ENCODE peak calls at places on chromosomes 4 and X, in six cellular contexts. R is AG10803, P is MM.1S, Y is astrocyte of the cerebellum, K is left lung, Z is OCI-LY7. F is an unnamed sample.

GRCh38 chr4:87026795-87027495 is 92.1 kb downstream of the AFF1 start:
- DNase-seq in Y (no peak), Z (peak), P (no peak), K (no peak), R (no peak), F (peak)

GRCh38 chrX:109943740-109944092 is 59.2 kb upstream of the TMEM164 start:
- DNase-seq in K (no peak), Y (peak), R (no peak), Z (no peak), P (no peak), F (no peak)

GRCh38 chr4:186104895-186105720 is 604 bp downstream of the FAM149A start:
- DNase-seq in Y (no peak), R (no peak), Z (no peak), K (peak), P (peak), F (no peak)

GRCh38 chr4:57777871-57778270 is 667.7 kb upstream of the IGFBP7 start:
- DNase-seq in P (no peak), Y (no peak), Z (no peak), K (no peak), R (no peak), F (no peak)

GRCh38 chr4:13452927-13453579 is 31.1 kb downstream of the RAB28 start:
- DNase-seq in Z (no peak), Y (no peak), K (no peak), P (peak), R (no peak), F (no peak)

GRCh38 chrX:7083468-7084396 is 63.8 kb upstream of the STS start:
- DNase-seq in P (peak), K (no peak), Y (peak), R (peak), Z (peak), F (peak)

GRCh38 chr4:19104176-19104575 is 1082.6 kb upstream of the LCORL start:
- DNase-seq in Y (no peak), Z (no peak), K (no peak), P (no peak), R (no peak), F (no peak)

GRCh38 chr4:130403221-130403620 is 1307.3 kb downstream of the C4orf33 start:
- DNase-seq in P (no peak), R (no peak), K (no peak), Z (no peak), Y (no peak), F (no peak)

GRCh38 chr4:88736264-88736663 is 38.6 kb upstream of the NAP1L5 start:
- DNase-seq in Z (no peak), P (no peak), R (no peak), Y (no peak), K (no peak), F (no peak)

GRCh38 chr4:168562021-168562691 is 65.3 kb downstream of the PALLD start:
- DNase-seq in K (no peak), R (peak), Y (no peak), P (no peak), Z (no peak), F (no peak)

GRCh38 chrX:71917621-71918341 is 7.1 kb downstream of the NHSL2 start:
- DNase-seq in R (peak), P (no peak), Y (no peak), K (no peak), Z (no peak), F (no peak)

GRCh38 chrX:545488-545887 is 85.1 kb upstream of the SHOX start:
- DNase-seq in Y (no peak), K (no peak), R (peak), P (no peak), Z (no peak), F (no peak)

GRCh38 chrX:38870386-38870895 is 69.2 kb downstream of the MID1IP1 start:
- DNase-seq in Z (no peak), K (peak), R (no peak), P (no peak), Y (no peak), F (no peak)

GRCh38 chr4:61478340-61478739 is 278.2 kb downstream of the ADGRL3 start:
- DNase-seq in Y (no peak), K (no peak), R (no peak), Z (no peak), P (no peak), F (no peak)

GRCh38 chr4:74536557-74536956 is 91.6 kb downstream of the AREG start:
- DNase-seq in R (no peak), K (no peak), P (no peak), Z (no peak), Y (no peak), F (no peak)

GRCh38 chr4:8341691-8342090 is 72.1 kb downstream of the HTRA3 start:
- DNase-seq in Z (no peak), K (peak), Y (no peak), R (no peak), P (no peak), F (no peak)

GRCh38 chr4:15213415-15213814 is 211.1 kb downstream of the CPEB2 start:
- DNase-seq in R (peak), Y (no peak), P (no peak), K (no peak), Z (no peak), F (no peak)

GRCh38 chr4:160319221-160319867 is 1216.5 kb downstream of the RAPGEF2 start:
- DNase-seq in P (no peak), Z (no peak), Y (peak), R (no peak), K (no peak), F (no peak)

GRCh38 chr4:119048446-119048845 is 87.2 kb upstream of the MYOZ2 start:
- DNase-seq in K (no peak), P (no peak), R (no peak), Z (no peak), Y (no peak), F (no peak)

GRCh38 chrX:115595049-115595448 is 34.1 kb downstream of the PLS3 start:
- DNase-seq in R (no peak), K (no peak), P (no peak), Y (no peak), Z (no peak), F (no peak)

GRCh38 chr4:75831856-75832405 is 70.3 kb downstream of the PPEF2 start:
- DNase-seq in K (no peak), Y (no peak), P (no peak), R (no peak), Z (no peak), F (no peak)

GRCh38 chrX:115183980-115184379 is 5.2 kb upstream of the RBMXL3 start:
- DNase-seq in Y (no peak), K (no peak), R (peak), P (no peak), Z (no peak), F (no peak)

GRCh38 chr4:173025131-173025530 is 143.5 kb upstream of the GALNT7 start:
- DNase-seq in Z (peak), Y (peak), R (peak), K (no peak), P (peak), F (no peak)

GRCh38 chrX:20454117-20454516 is 187.4 kb upstream of the RPS6KA3 start:
- DNase-seq in R (peak), P (no peak), Y (no peak), Z (no peak), K (no peak), F (no peak)

GRCh38 chr4:165718660-165719059 is 154.4 kb upstream of the TLL1 start:
- DNase-seq in K (no peak), Z (no peak), P (no peak), Y (no peak), R (no peak), F (no peak)

GRCh38 chr4:108130955-108131354 is 37.8 kb downstream of the LEF1 start:
- DNase-seq in K (no peak), Y (no peak), P (no peak), R (no peak), Z (no peak), F (no peak)

GRCh38 chr4:131347816-131348215 is 1801.3 kb upstream of the PCDH10 start:
- DNase-seq in Y (no peak), R (no peak), P (no peak), K (no peak), Z (no peak), F (no peak)

GRCh38 chr4:73520821-73521220 is 39.3 kb downstream of the AFM start:
- DNase-seq in Y (peak), R (peak), P (no peak), Z (no peak), K (no peak), F (no peak)

GRCh38 chr4:26020896-26021295 is 106.9 kb downstream of the SMIM20 start:
- DNase-seq in Z (no peak), Y (peak), P (no peak), K (no peak), R (peak), F (no peak)

GRCh38 chr4:26858947-26859401 is 1.7 kb upstream of the STIM2 start:
- DNase-seq in K (no peak), P (no peak), R (no peak), Z (peak), Y (no peak), F (no peak)

GRCh38 chr4:122712782-122713181 is 19.7 kb upstream of the BBS12 start:
- DNase-seq in K (no peak), P (no peak), R (no peak), Z (no peak), Y (no peak), F (no peak)

GRCh38 chr4:178196751-178197150 is 754.5 kb upstream of the AGA start:
- DNase-seq in K (no peak), P (no peak), Y (no peak), Z (no peak), R (no peak), F (no peak)

GRCh38 chrX:39176105-39176504 is 374.8 kb downstream of the MID1IP1 start:
- DNase-seq in P (no peak), Z (no peak), Y (no peak), K (no peak), R (no peak), F (no peak)

GRCh38 chr4:82809614-82810013 is 11.0 kb upstream of the SCD5 start:
- DNase-seq in Y (no peak), Z (no peak), K (no peak), P (no peak), R (no peak), F (no peak)

GRCh38 chr4:7394184-7394575 is 40.5 kb downstream of the PSAPL1 start:
- DNase-seq in Z (no peak), K (no peak), Y (no peak), P (no peak), R (no peak), F (no peak)

GRCh38 chrX:2552621-2553297 is 52.0 kb upstream of the DHRSX start:
- DNase-seq in Y (peak), P (no peak), Z (no peak), K (no peak), R (peak), F (no peak)

GRCh38 chr4:154928640-154929257 is 147.7 kb downstream of the RBM46 start:
- DNase-seq in Z (no peak), P (no peak), R (peak), Y (peak), K (no peak), F (no peak)

GRCh38 chr4:6469898-6470501 is 2.4 kb downstream of the PPP2R2C start:
- DNase-seq in K (no peak), P (no peak), Y (no peak), R (no peak), Z (no peak), F (no peak)

DNA sequence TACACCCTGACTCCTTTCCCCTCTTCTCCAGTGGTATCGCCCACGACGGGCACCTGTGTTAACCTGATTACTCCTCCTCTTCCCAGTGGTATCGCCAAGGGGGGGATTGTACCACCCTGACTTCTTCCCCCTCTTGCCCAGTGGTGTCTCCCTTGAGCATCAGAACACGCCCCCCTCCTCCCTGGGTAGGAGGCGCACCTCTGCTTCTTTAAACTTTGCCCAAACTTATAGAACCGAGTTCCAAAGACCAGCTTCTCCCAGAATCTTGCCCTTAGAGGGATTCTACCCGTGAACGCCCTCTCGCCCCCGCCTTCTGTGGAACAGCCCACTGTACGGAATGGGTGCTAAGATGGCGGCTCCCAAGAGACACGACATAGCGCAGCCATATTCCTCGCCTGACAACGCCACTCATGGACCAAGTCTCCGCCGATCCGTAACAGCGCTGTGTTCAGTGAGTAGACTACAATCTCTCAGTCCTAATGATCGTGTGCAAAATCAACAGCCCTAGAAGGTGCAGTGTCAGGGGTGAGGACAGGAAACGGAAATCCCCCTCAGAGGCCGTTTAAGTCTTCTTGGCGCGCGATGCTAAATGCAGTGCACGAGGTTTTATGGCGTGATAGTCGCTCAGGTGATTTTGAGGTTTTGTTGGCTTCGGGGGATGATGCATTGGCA is 4.2 kb upstream of the ZNF157 start:
- DNase-seq in K (peak), Z (peak), Y (peak), P (peak), R (peak), F (peak)
- TF ChIP-seq CTCF in K (no peak), Z (no peak), Y (no peak), P (no peak), R (peak), F (peak)

DNA sequence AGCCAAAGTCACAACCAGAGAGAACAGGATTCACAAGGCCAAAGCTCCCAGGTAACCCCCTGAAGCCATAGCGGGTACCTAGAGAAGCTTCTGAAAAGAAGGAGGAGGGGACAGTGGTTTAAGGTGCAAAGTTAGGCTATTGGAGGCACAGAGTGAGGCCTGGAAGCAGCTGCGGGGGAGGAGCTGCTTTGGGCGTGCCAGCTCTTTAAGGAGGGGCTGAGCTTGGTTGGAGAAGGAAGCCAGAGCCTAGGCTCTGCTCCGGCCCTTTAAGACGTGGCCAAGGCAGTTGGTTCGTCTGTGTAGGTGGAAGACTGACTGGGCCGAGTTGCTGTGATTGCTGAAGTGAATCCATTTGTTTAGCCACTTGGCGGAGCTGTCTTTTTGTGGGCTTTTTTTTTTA is 1.5 kb downstream of the KLF8 start:
- DNase-seq in K (peak), R (peak), P (no peak), Y (no peak), Z (no peak), F (no peak)
- H3K4me3 ChIP-seq in K (peak), R (no peak), P (no peak), Y (no peak), Z (no peak), F (peak)

DNA sequence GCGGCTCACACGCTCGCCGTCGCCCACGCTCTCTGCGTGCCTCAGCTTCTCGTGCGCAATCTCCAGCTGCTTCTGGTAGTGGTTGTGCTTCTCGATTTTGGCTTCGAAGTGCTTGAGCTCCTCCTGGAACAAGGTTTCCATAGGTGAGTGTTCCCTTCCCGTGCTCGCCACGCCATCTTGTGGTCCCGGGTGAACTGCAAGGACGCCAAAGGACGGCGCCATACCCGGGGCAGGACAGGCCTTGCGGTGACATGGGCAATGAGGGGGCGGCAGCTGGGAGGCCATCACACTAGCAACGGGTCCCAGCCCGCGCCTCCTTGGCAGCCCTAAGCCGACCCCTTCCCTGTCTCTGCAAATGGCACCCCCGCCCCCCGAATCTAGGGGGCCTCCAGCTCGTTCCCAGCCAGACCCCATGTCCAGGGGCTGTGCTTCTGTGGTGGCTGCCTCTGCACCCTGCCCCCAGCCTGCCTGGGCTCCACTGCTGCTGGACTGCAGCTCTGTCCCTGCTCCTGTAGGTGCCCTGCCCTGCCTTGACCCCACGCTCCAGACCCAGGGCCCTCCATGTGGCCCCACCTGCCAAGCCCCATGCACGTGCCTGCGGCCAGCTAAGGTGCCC is 17.3 kb downstream of the LRPAP1 start:
- DNase-seq in Z (no peak), Y (no peak), P (no peak), K (peak), R (no peak), F (no peak)
- TF ChIP-seq CTCF in Z (peak), Y (peak), P (no peak), K (no peak), R (peak), F (no peak)

GRCh38 chrX:45711231-45711630 is 510.6 kb upstream of the DIPK2B start:
- DNase-seq in Z (no peak), R (peak), Y (peak), K (no peak), P (no peak), F (no peak)
- H3K4me3 ChIP-seq in Z (no peak), R (peak), Y (no peak), K (no peak), P (no peak), F (no peak)

GRCh38 chr4:152308925-152309324 is 227.0 kb downstream of the FBXW7 start:
- DNase-seq in R (no peak), K (no peak), Y (no peak), Z (no peak), P (no peak), F (no peak)

GRCh38 chr4:152310223-152310622 is 225.7 kb downstream of the FBXW7 start:
- DNase-seq in P (peak), K (no peak), Z (no peak), Y (peak), R (peak), F (no peak)

GRCh38 chr4:152309418-152309817 is 226.5 kb downstream of the FBXW7 start:
- DNase-seq in P (no peak), R (no peak), K (no peak), Y (no peak), Z (no peak), F (no peak)

GRCh38 chr4:152304220-152304619 is 231.7 kb downstream of the FBXW7 start:
- DNase-seq in Y (no peak), R (peak), K (no peak), Z (no peak), P (no peak), F (peak)

DNA sequence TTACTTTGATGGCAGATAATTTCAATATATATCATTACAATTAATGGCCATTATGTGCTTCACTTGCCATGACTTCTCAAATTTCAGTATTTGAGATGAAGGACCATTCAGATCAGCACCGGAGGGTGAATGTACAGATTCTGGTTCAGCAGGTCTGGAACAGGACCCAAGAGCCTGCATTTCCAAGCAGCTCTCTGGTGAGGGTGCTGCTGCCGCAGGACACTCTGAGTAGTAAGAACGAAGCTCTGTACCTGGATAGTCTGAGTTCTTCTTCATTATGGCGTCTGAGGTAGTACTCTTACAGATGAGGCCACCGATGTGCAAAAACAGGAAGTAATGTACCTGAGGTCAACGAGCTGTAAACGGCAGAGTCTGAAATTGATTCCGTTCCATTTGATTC is 228.2 kb downstream of the FBXW7 start:
- DNase-seq in Y (no peak), P (no peak), Z (peak), K (no peak), R (no peak), F (no peak)
- TF ChIP-seq CTCF in Y (no peak), P (no peak), Z (no peak), K (no peak), R (no peak), F (no peak)

DNA sequence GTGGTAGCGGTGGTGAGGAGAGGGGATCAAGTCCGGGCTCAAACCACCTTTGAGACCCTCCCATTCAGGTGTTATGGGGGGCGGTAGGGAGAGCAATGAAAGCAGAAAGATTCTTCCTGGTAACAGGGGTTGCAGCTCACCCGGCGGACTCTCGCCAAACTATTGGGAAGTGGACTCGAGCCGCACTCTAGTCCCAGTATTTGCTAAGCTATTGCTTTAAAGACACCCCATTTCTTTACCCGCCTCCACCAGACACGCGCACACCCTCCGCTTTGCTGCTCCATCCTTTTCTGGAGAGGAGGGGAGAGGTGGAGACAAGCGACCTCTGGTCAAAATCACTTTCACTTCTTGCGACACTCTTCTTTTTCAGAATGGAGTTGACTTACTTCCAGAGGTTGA is 625 bp upstream of the GABRA4 start:
- DNase-seq in K (peak), R (no peak), Z (no peak), P (no peak), Y (no peak), F (no peak)
- H3K4me3 ChIP-seq in K (no peak), R (no peak), Z (no peak), P (no peak), Y (peak), F (peak)

DNA sequence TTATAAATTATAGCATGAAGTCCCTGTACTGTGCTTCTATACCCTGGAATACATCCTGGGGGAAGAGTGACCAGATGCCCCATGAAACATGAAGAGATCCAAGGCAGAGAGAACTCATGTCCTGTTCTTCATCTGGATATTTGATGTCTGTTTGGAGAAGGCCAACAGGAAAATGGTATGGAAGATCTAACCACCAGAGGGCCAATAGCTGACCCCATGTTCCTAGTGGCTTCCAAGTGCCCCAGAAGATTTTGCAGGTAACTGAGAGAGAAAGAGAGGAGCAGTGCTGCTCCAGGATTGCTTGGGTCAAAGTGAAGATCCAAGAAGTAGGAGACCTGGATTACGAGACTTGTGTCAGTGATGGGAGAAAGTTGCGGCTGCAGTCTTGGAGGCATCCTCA is 90.2 kb upstream of the TSPAN5 start:
- DNase-seq in K (no peak), R (no peak), Y (no peak), P (no peak), Z (no peak), F (no peak)
- TF ChIP-seq CTCF in K (no peak), R (no peak), Y (no peak), P (no peak), Z (no peak), F (no peak)